ENCODE peak calls at places on chromosomes 16 and 17, in five cellular contexts. S, F, L, M and T are unnamed samples.

GRCh38 chr16:65268331-65268730 is 146.5 kb upstream of the CDH11 start:
- DNase-seq in S (no peak), F (no peak), L (no peak), M (no peak), T (no peak)

GRCh38 chr16:70781800-70782199 is 19.2 kb downstream of the VAC14 start:
- DNase-seq in S (no peak), F (no peak), L (no peak), M (no peak), T (no peak)

GRCh38 chr17:62110923-62111484 is 45.9 kb upstream of the MED13 start:
- DNase-seq in S (no peak), F (no peak), L (no peak), M (no peak), T (no peak)

GRCh38 chr17:41602524-41602923 is 10.0 kb downstream of the KRT16 start:
- DNase-seq in S (no peak), F (no peak), L (no peak), M (no peak), T (no peak)

GRCh38 chr16:85327731-85328664 is 215.7 kb upstream of the CIBAR2 start:
- DNase-seq in S (peak; percentile 95), F (peak; percentile 39), L (no peak), M (no peak), T (no peak)

GRCh38 chr16:8885674-8886592 is 3.8 kb downstream of the LITAFD start:
- DNase-seq in S (no peak), F (no peak), L (no peak), M (no peak), T (no peak)

GRCh38 chr17:77510133-77510796 is 369.5 kb downstream of the SEC14L1 start:
- DNase-seq in S (no peak), F (no peak), L (peak; percentile 6), M (no peak), T (peak; percentile 34)

GRCh38 chr17:72560303-72561247 is 439.8 kb downstream of the SOX9 start:
- DNase-seq in S (peak; percentile 72), F (peak; percentile 61), L (no peak), M (no peak), T (peak; percentile 63)

GRCh38 chr16:88464447-88465318 is 11.6 kb downstream of the ZFPM1 start:
- DNase-seq in S (no peak), F (no peak), L (no peak), M (peak; percentile 83), T (no peak)

GRCh38 chr16:17556276-17557052 is 85.7 kb upstream of the XYLT1 start:
- DNase-seq in S (peak; percentile 26), F (peak; percentile 34), L (no peak), M (no peak), T (no peak)

GRCh38 chr17:72097144-72097543 is 23.7 kb upstream of the SOX9 start:
- DNase-seq in S (no peak), F (no peak), L (no peak), M (peak; percentile 30), T (no peak)

GRCh38 chr17:80799553-80800403 is 191.9 kb upstream of the CHMP6 start:
- DNase-seq in S (no peak), F (no peak), L (no peak), M (no peak), T (peak; percentile 55)

DNA sequence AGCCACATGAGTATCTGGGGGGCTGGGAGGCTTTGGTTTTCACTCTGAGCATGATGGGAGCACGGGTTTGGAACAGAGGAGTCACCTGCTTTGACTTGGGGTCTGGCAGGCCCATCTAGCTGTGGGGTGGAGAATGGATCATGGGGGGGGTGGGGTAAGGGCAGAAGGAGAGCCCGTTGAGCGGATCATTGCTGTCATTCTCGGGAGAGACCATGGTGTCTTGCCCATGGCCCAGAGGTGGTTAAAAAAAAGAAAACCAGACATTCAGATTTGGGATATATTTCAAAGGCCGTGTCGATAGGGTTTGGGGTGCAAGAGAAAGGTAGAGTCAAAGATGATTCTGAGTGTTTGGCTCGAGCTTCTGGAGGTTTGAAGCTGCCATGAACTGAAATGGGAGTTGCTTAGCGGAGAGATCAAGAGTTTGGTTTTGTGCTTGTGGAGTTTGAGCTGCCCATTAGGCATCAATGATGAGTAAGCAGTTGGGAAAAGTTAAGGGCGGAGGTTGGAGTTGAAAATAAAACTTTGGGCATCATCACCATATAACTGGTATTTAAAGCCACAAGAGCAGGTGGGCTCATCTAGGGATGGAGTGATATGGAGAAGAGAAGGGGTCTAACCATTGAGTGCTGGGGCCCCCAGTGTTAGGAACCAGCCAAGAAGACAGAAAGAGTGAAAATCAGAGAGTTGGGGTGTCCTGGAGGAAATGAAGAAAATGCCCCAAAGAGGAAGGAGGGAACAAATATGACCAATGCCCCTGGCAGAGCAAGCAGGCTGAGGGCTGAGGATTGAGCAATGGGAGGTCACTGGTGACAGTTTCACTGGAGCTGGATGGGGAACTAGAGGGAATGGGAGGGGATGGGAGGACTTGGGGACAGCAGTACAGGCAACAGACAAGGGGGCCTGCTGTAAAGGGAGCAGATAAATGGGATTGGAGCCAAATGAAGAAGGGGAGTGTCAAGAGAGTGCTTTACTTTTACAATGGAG is 1.9 kb downstream of the NOD2 start:
- DNase-seq in S (no peak), F (no peak), L (no peak), M (no peak), T (peak; percentile 77)
- H3K27ac ChIP-seq in S (no peak overlapping the region), F (no peak overlapping the region), L (no peak overlapping the region), M (peak overlapping the region; percentile 47), T (no peak overlapping the region)

DNA sequence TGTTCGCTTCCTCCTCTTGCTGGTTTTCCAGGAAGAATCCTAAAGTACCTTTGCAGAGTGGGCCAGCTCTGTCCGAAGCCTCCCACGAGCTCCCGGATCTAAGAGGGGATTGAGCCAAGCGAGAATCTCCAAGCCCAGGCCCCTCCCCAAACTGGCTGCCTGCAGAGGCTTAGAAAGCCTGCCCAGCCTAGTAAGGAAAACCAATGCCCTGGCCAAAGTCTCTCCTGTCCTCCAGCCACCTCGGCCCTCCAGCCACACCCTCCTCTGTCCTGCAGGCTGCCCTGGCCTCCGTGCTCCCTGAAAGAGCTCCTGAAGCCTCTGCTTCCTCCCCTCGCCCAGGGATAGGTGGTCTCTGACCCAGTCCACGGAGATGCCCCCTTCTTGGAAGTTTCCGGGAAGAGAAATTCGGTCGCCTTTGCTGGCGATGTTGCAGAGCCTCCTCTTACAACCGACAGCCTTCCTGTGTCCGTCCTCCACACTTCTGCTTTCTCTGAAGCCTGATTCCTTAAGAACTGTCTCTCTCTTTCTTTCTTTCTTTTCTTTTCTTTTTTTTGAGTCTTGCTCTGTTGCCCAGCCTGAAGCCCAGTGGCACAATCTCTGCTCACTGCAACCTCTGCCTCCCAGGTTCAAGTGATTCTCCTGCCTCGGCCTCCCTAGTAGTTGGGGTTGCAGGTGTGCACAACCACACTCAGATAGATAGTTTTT is 54.9 kb upstream of the TOB1 start:
- DNase-seq in S (no peak), F (no peak), L (no peak), M (no peak), T (no peak)
- H3K4me1 ChIP-seq in S (peaks cover 46% of the 10 kb centered on the region), F (no peaks in the 10 kb centered on the region), L (no peaks in the 10 kb centered on the region), M (peaks cover 41% of the 10 kb centered on the region), T (no peaks in the 10 kb centered on the region)

DNA sequence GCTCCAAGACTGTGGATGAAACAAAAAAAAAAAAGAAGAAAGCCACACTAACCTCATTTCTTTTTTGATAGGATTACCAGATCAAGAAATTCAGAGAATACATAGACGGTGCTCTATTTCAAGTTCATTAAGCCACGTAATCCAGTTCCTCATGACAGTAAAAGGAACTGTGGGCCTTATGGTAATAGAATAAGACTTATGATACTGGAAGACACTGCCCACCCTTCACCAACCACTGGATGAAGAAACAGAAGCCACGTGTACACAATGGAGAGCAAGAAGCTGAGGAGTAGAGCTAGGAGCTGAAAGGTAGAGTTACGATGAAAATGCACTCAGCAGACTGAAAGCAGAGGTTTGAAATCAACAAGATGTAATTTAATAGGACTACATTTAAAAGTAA is 11.2 kb downstream of the NCBP3 start:
- DNase-seq in S (no peak), F (no peak), L (no peak), M (no peak), T (no peak)
- H3K27ac ChIP-seq in S (no peak overlapping the region), F (no peak overlapping the region), L (no peak overlapping the region), M (peak overlapping the region; percentile 84), T (no peak overlapping the region)

GRCh38 chr17:66542967-66543525 is 240.6 kb downstream of the PRKCA start:
- DNase-seq in S (no peak), F (no peak), L (no peak), M (no peak), T (no peak)
- H3K4me1 ChIP-seq in S (peaks cover 13% of the 10 kb centered on the region), F (peaks cover 14% of the 10 kb centered on the region), L (peaks cover 4% of the 10 kb centered on the region), M (peaks cover 37% of the 10 kb centered on the region), T (peaks cover 2% of the 10 kb centered on the region)

DNA sequence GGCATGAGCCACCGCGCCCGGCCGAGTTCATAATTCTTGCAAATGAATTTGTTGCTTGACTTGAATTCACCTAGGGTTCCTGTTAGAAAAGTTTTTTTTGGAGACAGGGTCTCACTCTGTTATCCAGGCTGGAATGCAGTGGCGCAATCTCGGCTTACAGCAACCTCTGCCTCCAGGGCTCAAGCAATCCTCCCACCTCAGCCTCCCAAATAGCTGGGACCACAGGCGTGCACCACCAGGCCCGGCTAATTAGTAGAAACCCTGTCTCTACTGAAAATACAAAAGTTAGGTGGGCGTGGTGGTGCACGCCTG is 99.8 kb downstream of the MYH11 start:
- DNase-seq in S (no peak), F (no peak), L (no peak), M (no peak), T (no peak)
- H3K27ac ChIP-seq in S (no peak overlapping the region), F (no peak overlapping the region), L (no peak overlapping the region), M (no peak overlapping the region), T (no peak overlapping the region)

GRCh38 chr17:2860045-2860444 is 63.8 kb downstream of the RAP1GAP2 start:
- DNase-seq in S (no peak), F (no peak), L (no peak), M (no peak), T (no peak)
- H3K4me1 ChIP-seq in S (no peaks in the 10 kb centered on the region), F (peaks cover 1% of the 10 kb centered on the region), L (peaks cover under 1% of the 10 kb centered on the region), M (peaks cover 35% of the 10 kb centered on the region), T (no peaks in the 10 kb centered on the region)

GRCh38 chr17:43521389-43521788 is 24.8 kb downstream of the ETV4 start:
- DNase-seq in S (no peak), F (no peak), L (no peak), M (no peak), T (no peak)

GRCh38 chr17:43517615-43518386 is 28.3 kb downstream of the ETV4 start:
- DNase-seq in S (no peak), F (no peak), L (no peak), M (no peak), T (no peak)

GRCh38 chr17:43517161-43517560 is 29.0 kb downstream of the ETV4 start:
- DNase-seq in S (no peak), F (no peak), L (no peak), M (no peak), T (no peak)

DNA sequence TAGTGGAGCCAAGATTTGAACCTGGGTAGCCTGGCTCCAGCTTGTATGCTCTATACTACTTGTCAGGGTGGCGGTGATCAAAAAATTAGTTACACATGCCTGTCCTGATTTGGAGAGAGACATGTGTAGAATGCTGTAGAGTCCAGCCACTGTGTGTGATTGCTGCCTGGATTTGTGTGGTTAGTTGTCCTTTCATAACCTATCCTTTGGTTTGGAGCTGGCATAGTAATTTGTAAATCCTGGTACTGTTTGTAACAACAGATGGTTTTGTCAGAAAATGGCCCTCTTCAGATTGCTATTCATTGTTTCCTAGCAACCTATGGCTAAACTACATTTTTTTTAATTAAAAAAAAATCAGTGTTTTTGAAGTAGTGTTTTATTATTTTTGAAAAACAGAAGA is 30.5 kb downstream of the ETV4 start:
- DNase-seq in S (no peak), F (no peak), L (no peak), M (no peak), T (no peak)
- H3K27ac ChIP-seq in S (no peak overlapping the region), F (no peak overlapping the region), L (no peak overlapping the region), M (peak overlapping the region; percentile 74), T (no peak overlapping the region)